ENCODE peak calls at places on chromosomes 7 and 10, in seven cellular contexts. M is CD8-positive, alpha-beta T cell; B is right lobe of liver; N is colonic mucosa; X is pancreas; H is CD4-positive, alpha-beta memory T cell; L is GM23248. O is an unnamed sample. For H3K27me3, the result is how much of the 10 kb centered on the place peaks cover.

GRCh38 chr10:6847561-6847960 is 267.5 kb upstream of the PRKCQ start:
- DNase-seq in M (no peak), B (no peak), N (no peak), X (no peak), H (no peak), L (no peak), O (no peak)

GRCh38 chr7:137390076-137390475 is 46.5 kb upstream of the PTN start:
- DNase-seq in M (no peak), B (no peak), N (no peak), X (no peak), H (no peak), L (no peak), O (no peak)

GRCh38 chr10:119644215-119644826 is 6.9 kb upstream of the BAG3 start:
- DNase-seq in M (no peak), B (no peak), N (no peak), X (no peak), H (no peak), L (peak), O (no peak)

GRCh38 chr7:115356139-115356746 is 434.3 kb downstream of the MDFIC start:
- DNase-seq in M (no peak), B (no peak), N (no peak), X (no peak), H (no peak), L (peak), O (no peak)

GRCh38 chr10:104334965-104335650 is 3.2 kb downstream of the ITPRIP start:
- DNase-seq in M (no peak), B (no peak), N (peak), X (peak), H (no peak), L (no peak), O (no peak)

GRCh38 chr10:11776080-11776479 is 33.9 kb downstream of the ECHDC3 start:
- DNase-seq in M (no peak), B (no peak), N (no peak), X (no peak), H (no peak), L (no peak), O (no peak)

GRCh38 chr10:63593576-63593975 is 72.4 kb downstream of the REEP3 start:
- DNase-seq in M (no peak), B (no peak), N (no peak), X (no peak), H (no peak), L (peak), O (no peak)

GRCh38 chr10:130067893-130068292 is 42.7 kb downstream of the C10orf143 start:
- DNase-seq in M (no peak), B (no peak), N (no peak), X (no peak), H (no peak), L (no peak), O (no peak)

GRCh38 chr7:149822353-149822943 is 15.7 kb upstream of the ZNF862 start:
- DNase-seq in M (no peak), B (peak), N (no peak), X (no peak), H (no peak), L (no peak), O (no peak)

GRCh38 chr10:48814933-48815332 is 124.7 kb downstream of the LRRC18 start:
- DNase-seq in M (no peak), B (no peak), N (no peak), X (no peak), H (no peak), L (no peak), O (no peak)

GRCh38 chr10:48206470-48207250 is 67.8 kb downstream of the FRMPD2 start:
- DNase-seq in M (no peak), B (no peak), N (no peak), X (no peak), H (no peak), L (no peak), O (no peak)

GRCh38 chr10:77967611-77968022 is 41.1 kb upstream of the DLG5 start:
- DNase-seq in M (no peak), B (no peak), N (no peak), X (no peak), H (no peak), L (no peak), O (no peak)

GRCh38 chr7:33726582-33726981 is 178.8 kb upstream of the BMPER start:
- DNase-seq in M (no peak), B (no peak), N (no peak), X (no peak), H (no peak), L (no peak), O (no peak)

GRCh38 chr7:140165422-140165821 is 11.4 kb downstream of the KDM7A start:
- DNase-seq in M (no peak), B (no peak), N (no peak), X (no peak), H (no peak), L (peak), O (no peak)

GRCh38 chr10:553233-553632 is 136.2 kb downstream of the DIP2C start:
- DNase-seq in M (no peak), B (no peak), N (no peak), X (no peak), H (no peak), L (no peak), O (no peak)

GRCh38 chr10:74917481-74918077 is 91.2 kb downstream of the KAT6B start:
- DNase-seq in M (no peak), B (no peak), N (no peak), X (no peak), H (no peak), L (peak), O (no peak)

GRCh38 chr7:154698726-154699291 is 304.1 kb downstream of the PAXIP1 start:
- DNase-seq in M (no peak), B (no peak), N (no peak), X (peak), H (no peak), L (no peak), O (no peak)

DNA sequence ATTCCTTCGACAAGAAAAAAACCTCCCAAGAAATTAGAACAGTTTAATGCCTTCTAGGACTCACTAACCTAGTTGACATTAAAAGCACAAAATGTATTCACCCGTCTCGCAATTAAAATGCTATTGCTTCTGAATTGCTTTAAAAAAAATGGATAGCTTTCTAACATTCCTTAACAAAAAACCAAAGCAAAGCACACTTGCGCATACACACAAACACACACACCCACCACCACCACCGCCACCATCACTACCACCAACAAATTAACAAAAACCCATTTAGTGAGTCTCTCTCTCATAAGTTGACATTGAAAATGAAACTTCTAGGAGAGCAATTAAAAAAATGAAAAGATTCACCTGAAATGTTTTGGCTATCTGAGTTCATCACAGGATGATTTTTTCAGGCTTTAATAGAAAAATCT is 3.9 kb upstream of the NKX2-3 start:
- DNase-seq in M (no peak), B (no peak), N (no peak), X (no peak), H (no peak), L (no peak), O (no peak)
- H3K27me3 ChIP-seq in M (under half), B (under half), N (half or more), X (half or more), H (under half), L (half or more), O (under half)

GRCh38 chr7:88758355-88759215 is 915 bp upstream of the ZNF804B start:
- DNase-seq in M (no peak), B (no peak), N (no peak), X (peak), H (no peak), L (peak), O (peak)

GRCh38 chr7:88761779-88762178 is 2.3 kb downstream of the ZNF804B start:
- DNase-seq in M (no peak), B (no peak), N (no peak), X (no peak), H (no peak), L (no peak), O (no peak)

GRCh38 chr7:88757371-88757770 is 2.1 kb upstream of the ZNF804B start:
- DNase-seq in M (no peak), B (no peak), N (no peak), X (no peak), H (no peak), L (no peak), O (no peak)

GRCh38 chr7:88759956-88760515 is 536 bp downstream of the ZNF804B start:
- DNase-seq in M (no peak), B (no peak), N (no peak), X (no peak), H (no peak), L (no peak), O (no peak)

DNA sequence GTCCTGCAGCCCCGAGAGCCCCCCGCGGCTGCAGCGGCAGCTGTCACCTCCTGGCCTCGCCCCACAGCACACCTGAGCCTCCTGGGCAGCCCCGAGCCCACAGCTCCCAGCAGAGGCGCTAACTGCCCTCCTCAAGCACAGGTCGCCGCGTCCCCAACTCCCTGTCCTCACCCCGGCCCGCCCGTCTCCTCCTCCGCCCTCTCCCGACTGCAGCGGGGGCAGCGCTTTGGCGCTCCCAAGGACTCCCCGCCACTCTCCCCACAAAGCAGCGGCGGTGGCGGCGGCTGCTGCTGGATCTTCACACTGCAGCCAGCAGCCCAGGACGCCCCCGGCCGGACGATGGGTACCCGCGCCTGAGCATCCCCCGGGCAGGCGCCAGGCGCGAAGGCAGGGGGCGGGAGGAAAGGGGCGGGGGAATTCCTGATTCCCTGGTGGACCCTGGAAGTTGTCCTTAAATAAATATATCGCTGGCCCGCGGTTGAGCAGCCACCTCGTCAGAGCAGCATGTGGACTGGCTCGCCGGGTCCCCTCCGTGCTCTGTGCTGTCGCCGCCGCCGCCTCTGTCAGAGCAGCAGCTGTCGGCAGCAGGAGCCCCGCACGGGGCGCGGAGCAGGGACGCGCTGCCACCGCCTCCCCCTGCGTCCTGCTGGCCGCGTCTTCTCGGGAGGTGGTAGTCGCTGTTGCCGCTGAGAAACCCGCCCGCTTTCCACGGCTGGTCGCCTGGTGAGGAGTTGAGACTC is at the start of gene ZNF804B:
- DNase-seq in M (no peak), B (peak), N (no peak), X (peak), H (no peak), L (peak), O (peak)
- H3K27me3 ChIP-seq in M (under half), B (under half), N (under half), X (under half), H (under half), L (under half), O (under half)

GRCh38 chr7:102318482-102318971 is 31.9 kb downstream of the SH2B2 start:
- DNase-seq in M (no peak), B (no peak), N (no peak), X (peak), H (no peak), L (peak), O (no peak)

GRCh38 chr7:102320181-102320580 is 33.5 kb downstream of the SH2B2 start:
- DNase-seq in M (no peak), B (no peak), N (no peak), X (no peak), H (no peak), L (no peak), O (no peak)

GRCh38 chr7:102313997-102314780 is 27.5 kb downstream of the SH2B2 start:
- DNase-seq in M (no peak), B (no peak), N (no peak), X (no peak), H (no peak), L (no peak), O (no peak)

GRCh38 chr7:102319671-102320070 is 33.0 kb downstream of the SH2B2 start:
- DNase-seq in M (no peak), B (no peak), N (no peak), X (no peak), H (no peak), L (no peak), O (no peak)

DNA sequence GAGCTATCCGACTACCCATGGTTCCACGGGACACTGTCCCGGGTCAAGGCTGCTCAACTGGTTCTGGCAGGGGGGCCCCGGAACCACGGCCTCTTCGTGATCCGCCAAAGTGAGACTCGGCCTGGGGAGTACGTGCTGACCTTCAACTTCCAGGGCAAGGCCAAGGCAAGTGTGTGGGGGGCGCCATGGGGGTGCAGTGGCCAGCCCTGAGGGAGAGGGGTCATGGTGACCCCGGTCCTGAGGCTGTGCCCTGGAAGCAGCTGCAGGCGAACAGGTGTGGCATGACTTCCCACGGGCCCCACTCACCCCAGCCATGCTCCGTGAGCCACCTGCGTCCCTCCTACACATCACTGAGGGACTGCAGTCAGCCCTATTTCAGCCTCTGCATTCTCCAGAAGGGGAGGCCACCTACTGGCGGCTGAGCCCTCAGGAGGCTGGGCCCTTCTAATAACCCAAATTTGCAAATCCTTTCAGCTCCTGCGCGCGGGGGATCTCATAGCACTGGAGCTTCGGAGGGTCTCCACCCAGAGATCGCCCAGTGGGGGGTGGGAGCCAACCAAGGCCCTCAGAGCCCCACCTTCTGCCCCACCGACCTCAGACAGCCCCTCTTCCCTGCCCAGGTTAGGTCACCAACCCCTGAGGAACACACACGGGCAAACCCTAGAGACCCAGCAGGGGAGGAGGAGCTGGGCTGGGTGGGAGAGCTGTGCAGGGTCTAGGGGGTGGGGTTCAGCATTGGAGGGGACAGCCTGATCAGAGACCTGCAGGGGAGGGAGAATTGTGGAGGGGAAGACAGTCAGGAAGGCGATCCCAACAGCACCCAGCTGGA is 30.8 kb downstream of the SH2B2 start:
- DNase-seq in M (no peak), B (peak), N (no peak), X (no peak), H (no peak), L (no peak), O (no peak)
- H3K27me3 ChIP-seq in M (under half), B (under half), N (under half), X (under half), H (under half), L (under half), O (under half)

GRCh38 chr10:2019803-2020202 is 282.5 kb upstream of the ADARB2 start:
- DNase-seq in M (no peak), B (no peak), N (no peak), X (no peak), H (no peak), L (no peak), O (no peak)

GRCh38 chr10:2019281-2019680 is 282.0 kb upstream of the ADARB2 start:
- DNase-seq in M (no peak), B (no peak), N (no peak), X (no peak), H (no peak), L (no peak), O (no peak)

GRCh38 chr10:2020841-2021240 is 283.5 kb upstream of the ADARB2 start:
- DNase-seq in M (no peak), B (no peak), N (no peak), X (no peak), H (no peak), L (no peak), O (no peak)

DNA sequence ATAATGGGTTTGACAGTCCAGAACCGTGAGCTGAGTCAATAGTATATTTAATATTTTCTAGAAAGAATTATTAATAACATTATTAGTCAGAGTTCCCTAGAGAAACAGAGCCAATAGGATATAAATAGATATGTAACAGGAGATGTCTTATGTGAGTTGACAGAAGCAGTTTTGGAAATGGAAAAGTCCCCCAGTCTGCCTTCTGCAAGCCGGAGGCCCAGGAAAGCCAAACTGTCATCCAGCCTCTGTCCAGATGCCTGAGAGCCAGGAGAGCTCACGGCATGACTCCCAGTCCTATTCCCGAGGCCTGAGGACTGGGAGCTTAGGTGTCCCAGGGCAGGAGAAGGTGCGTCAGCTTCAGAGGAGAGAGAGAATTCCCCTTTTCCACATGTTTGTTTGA is 286.4 kb upstream of the ADARB2 start:
- DNase-seq in M (no peak), B (no peak), N (no peak), X (no peak), H (no peak), L (no peak), O (no peak)
- H3K27me3 ChIP-seq in M (under half), B (under half), N (under half), X (under half), H (under half), L (under half), O (under half)

DNA sequence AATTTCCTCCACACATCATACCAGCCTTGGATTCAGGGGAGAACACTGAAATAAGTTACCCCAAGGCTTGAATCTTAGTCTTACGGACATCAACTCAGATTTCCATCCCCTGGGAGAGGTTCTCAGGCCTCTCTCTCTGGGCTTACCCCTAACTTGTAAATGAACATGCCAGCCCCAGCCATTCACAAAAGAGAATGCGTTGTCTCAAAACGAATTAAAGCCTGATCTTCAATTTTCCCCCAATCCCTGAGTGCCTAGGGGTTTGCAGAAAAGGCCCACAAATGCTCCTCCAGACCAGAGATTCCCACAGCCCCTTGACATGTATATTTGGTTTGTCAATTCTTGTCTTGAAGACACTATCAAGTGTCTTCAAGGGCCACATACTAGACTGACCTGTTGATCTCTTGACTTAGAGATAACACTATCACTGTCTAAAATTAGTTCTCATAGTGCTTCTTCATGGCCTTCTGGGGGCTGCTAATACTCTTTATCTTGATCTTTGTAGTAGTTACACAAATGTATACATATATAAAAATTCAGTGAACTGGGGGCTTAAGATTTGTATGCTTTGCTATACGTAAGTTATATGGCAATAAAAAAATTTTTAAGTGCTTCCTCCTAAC is 11.9 kb upstream of the HOXA13 start:
- DNase-seq in M (no peak), B (no peak), N (no peak), X (no peak), H (no peak), L (no peak), O (no peak)
- H3K27me3 ChIP-seq in M (under half), B (under half), N (under half), X (half or more), H (under half), L (under half), O (under half)

DNA sequence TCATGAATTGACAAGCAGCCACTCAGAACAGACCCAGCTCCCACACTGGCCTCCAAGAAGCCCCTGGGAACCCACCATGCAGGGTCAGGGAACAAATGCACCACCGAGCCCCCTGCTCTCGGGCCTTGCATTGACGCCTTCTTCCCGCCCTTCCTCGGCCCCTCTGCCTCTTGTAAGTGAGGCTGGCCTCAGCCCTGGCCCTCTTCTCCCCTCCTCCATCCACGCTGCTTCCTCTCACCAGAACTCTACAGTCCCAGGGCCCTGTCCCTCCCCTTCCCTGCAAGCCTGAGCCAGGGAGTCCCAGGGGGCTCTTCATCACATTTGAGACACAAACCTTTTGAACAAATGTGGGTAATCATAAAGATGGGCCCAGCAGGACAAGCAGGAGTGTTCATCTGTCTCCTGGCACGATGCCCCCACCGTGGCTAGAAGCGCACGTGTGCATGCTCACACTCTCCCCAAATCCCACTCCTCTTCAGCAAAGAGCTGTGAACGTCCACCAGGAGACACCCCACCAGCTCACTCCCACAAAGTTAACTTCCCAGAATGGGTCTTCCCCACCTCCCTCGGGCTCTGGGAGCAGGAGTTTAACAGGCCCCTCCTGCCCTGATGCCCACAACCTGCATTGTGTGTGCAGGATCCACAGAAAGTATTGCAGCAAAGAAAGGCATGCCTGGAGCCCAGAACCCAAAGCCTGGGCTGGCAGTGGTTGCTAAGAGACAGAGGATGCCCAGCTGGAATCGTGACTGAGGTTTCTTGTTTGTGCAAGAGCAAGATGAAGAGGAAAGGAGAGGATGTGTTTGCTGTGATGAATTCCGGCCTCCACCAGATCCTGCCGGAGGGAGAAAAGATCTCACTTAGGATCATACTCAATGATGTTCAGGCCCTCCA is 57.6 kb downstream of the SLIT1 start:
- DNase-seq in M (no peak), B (no peak), N (no peak), X (no peak), H (no peak), L (no peak), O (no peak)
- H3K27me3 ChIP-seq in M (under half), B (under half), N (under half), X (under half), H (under half), L (under half), O (under half)